ENCODE peak calls at places on chromosome X, in ten cellular contexts. One of them, this sample, is unnamed.

GRCh38 chrX:110315541-110315940 is 2.3 kb downstream of the AMMECR1 start:
- DNase-seq in activated CD4-positive, alpha-beta T cell treated with anti-CD3 and anti-CD28 coated beads, Interleukin-2, amount 50 U/mL, for 48 hours: no peak
- DNase-seq in GM12865: peak; percentile 52
- DNase-seq in NCI-H1417: no peak
- DNase-seq in A172: no peak
- DNase-seq in NCI-H2171: no peak
- DNase-seq in NCI-H2081: no peak
- DNase-seq in astrocyte: peak; percentile 20
- DNase-seq in posterior vena cava: no peak
- DNase-seq in activated gamma-delta T cell treated with Interleukin-2 at 50 U/mL for 16 hours: no peak
- DNase-seq in this sample: no peak

GRCh38 chrX:17377795-17378194 is 2.8 kb downstream of the NHS start:
- DNase-seq in activated gamma-delta T cell treated with Interleukin-2 at 50 U/mL for 16 hours: no peak
- DNase-seq in A172: peak; percentile 2
- DNase-seq in posterior vena cava: no peak
- DNase-seq in NCI-H1417: peak; percentile 63
- DNase-seq in astrocyte: peak; percentile 48
- DNase-seq in NCI-H2171: no peak
- DNase-seq in NCI-H2081: no peak
- DNase-seq in activated CD4-positive, alpha-beta T cell treated with anti-CD3 and anti-CD28 coated beads, Interleukin-2, amount 50 U/mL, for 48 hours: peak; percentile 41
- DNase-seq in GM12865: no peak
- DNase-seq in this sample: no peak

GRCh38 chrX:134513091-134513490 is 53.1 kb downstream of the HPRT1 start:
- DNase-seq in GM12865: no peak
- DNase-seq in A172: no peak
- DNase-seq in posterior vena cava: no peak
- DNase-seq in NCI-H2081: no peak
- DNase-seq in NCI-H2171: no peak
- DNase-seq in activated CD4-positive, alpha-beta T cell treated with anti-CD3 and anti-CD28 coated beads, Interleukin-2, amount 50 U/mL, for 48 hours: no peak
- DNase-seq in astrocyte: no peak
- DNase-seq in activated gamma-delta T cell treated with Interleukin-2 at 50 U/mL for 16 hours: no peak
- DNase-seq in NCI-H1417: no peak
- DNase-seq in this sample: peak; percentile 34

GRCh38 chrX:48617542-48618340 is 20.4 kb downstream of the WDR13 start:
- DNase-seq in A172: peak; percentile 36
- DNase-seq in activated CD4-positive, alpha-beta T cell treated with anti-CD3 and anti-CD28 coated beads, Interleukin-2, amount 50 U/mL, for 48 hours: no peak
- DNase-seq in NCI-H2171: no peak
- DNase-seq in NCI-H2081: peak; percentile 33
- DNase-seq in GM12865: no peak
- DNase-seq in activated gamma-delta T cell treated with Interleukin-2 at 50 U/mL for 16 hours: no peak
- DNase-seq in NCI-H1417: no peak
- DNase-seq in astrocyte: peak; percentile 4
- DNase-seq in posterior vena cava: no peak
- DNase-seq in this sample: no peak

GRCh38 chrX:20974326-20974725 is 399.9 kb upstream of the CNKSR2 start:
- DNase-seq in NCI-H1417: no peak
- DNase-seq in activated gamma-delta T cell treated with Interleukin-2 at 50 U/mL for 16 hours: no peak
- DNase-seq in A172: peak; percentile 56
- DNase-seq in activated CD4-positive, alpha-beta T cell treated with anti-CD3 and anti-CD28 coated beads, Interleukin-2, amount 50 U/mL, for 48 hours: no peak
- DNase-seq in NCI-H2171: no peak
- DNase-seq in NCI-H2081: no peak
- DNase-seq in astrocyte: no peak
- DNase-seq in posterior vena cava: no peak
- DNase-seq in GM12865: no peak
- DNase-seq in this sample: no peak

GRCh38 chrX:20463296-20464075 is 196.8 kb upstream of the RPS6KA3 start:
- DNase-seq in activated CD4-positive, alpha-beta T cell treated with anti-CD3 and anti-CD28 coated beads, Interleukin-2, amount 50 U/mL, for 48 hours: no peak
- DNase-seq in A172: no peak
- DNase-seq in astrocyte: no peak
- DNase-seq in activated gamma-delta T cell treated with Interleukin-2 at 50 U/mL for 16 hours: no peak
- DNase-seq in NCI-H2171: no peak
- DNase-seq in NCI-H1417: no peak
- DNase-seq in GM12865: peak; percentile 5
- DNase-seq in NCI-H2081: no peak
- DNase-seq in posterior vena cava: no peak
- DNase-seq in this sample: no peak

GRCh38 chrX:152871260-152871659 is 26.6 kb upstream of the ZNF185 start:
- DNase-seq in A172: no peak
- DNase-seq in activated gamma-delta T cell treated with Interleukin-2 at 50 U/mL for 16 hours: no peak
- DNase-seq in NCI-H2171: no peak
- DNase-seq in NCI-H1417: no peak
- DNase-seq in activated CD4-positive, alpha-beta T cell treated with anti-CD3 and anti-CD28 coated beads, Interleukin-2, amount 50 U/mL, for 48 hours: no peak
- DNase-seq in posterior vena cava: no peak
- DNase-seq in GM12865: no peak
- DNase-seq in NCI-H2081: no peak
- DNase-seq in astrocyte: no peak
- DNase-seq in this sample: no peak

GRCh38 chrX:63784346-63784901 is 590 bp downstream of the ARHGEF9 start:
- DNase-seq in A172: no peak
- DNase-seq in NCI-H2171: no peak
- DNase-seq in GM12865: no peak
- DNase-seq in posterior vena cava: no peak
- DNase-seq in activated gamma-delta T cell treated with Interleukin-2 at 50 U/mL for 16 hours: no peak
- DNase-seq in activated CD4-positive, alpha-beta T cell treated with anti-CD3 and anti-CD28 coated beads, Interleukin-2, amount 50 U/mL, for 48 hours: no peak
- DNase-seq in NCI-H1417: peak; percentile 44
- DNase-seq in astrocyte: no peak
- DNase-seq in NCI-H2081: no peak
- DNase-seq in this sample: no peak

GRCh38 chrX:108464604-108465003 is 25.0 kb downstream of the COL4A5 start:
- DNase-seq in activated CD4-positive, alpha-beta T cell treated with anti-CD3 and anti-CD28 coated beads, Interleukin-2, amount 50 U/mL, for 48 hours: no peak
- DNase-seq in activated gamma-delta T cell treated with Interleukin-2 at 50 U/mL for 16 hours: no peak
- DNase-seq in GM12865: no peak
- DNase-seq in NCI-H2081: no peak
- DNase-seq in astrocyte: peak; percentile 72
- DNase-seq in posterior vena cava: no peak
- DNase-seq in A172: no peak
- DNase-seq in NCI-H1417: no peak
- DNase-seq in NCI-H2171: no peak
- DNase-seq in this sample: no peak

This sample was measured in foreskin keratinocyte.